ENCODE peak calls at places on chromosome 13, in ten cellular contexts. One of them, this sample, is unnamed.

GRCh38 chr13:101706651-101707050 is 254.2 kb downstream of the ITGBL1 start:
- DNase-seq in Peyer's patch: peak; percentile 50
- DNase-seq in fibroblast of lung: peak; percentile 99
- DNase-seq in heart right ventricle: no peak
- DNase-seq in left ventricle myocardium inferior: no peak
- DNase-seq in mesothelial cell of epicardium: no peak
- DNase-seq in A673: peak; percentile 71
- DNase-seq in WTC11: no peak
- DNase-seq in ascending aorta: no peak
- DNase-seq in HFF-Myc: peak; percentile 79
- DNase-seq in this sample: peak; percentile 99

GRCh38 chr13:110306960-110307696 is at the start of the genes COL4A1 and COL4A2:
- DNase-seq in A673: peak; percentile 83
- DNase-seq in Peyer's patch: peak; percentile 61
- DNase-seq in mesothelial cell of epicardium: peak; percentile 63
- DNase-seq in heart right ventricle: peak; percentile 81
- DNase-seq in left ventricle myocardium inferior: peak; percentile 87
- DNase-seq in HFF-Myc: no peak
- DNase-seq in ascending aorta: peak; percentile 88
- DNase-seq in WTC11: peak; percentile 76
- DNase-seq in fibroblast of lung: peak; percentile 71
- DNase-seq in this sample: peak; percentile 77

GRCh38 chr13:113948034-113948742 is 25.7 kb downstream of the C13orf46 start:
- DNase-seq in Peyer's patch: no peak
- DNase-seq in ascending aorta: no peak
- DNase-seq in WTC11: no peak
- DNase-seq in heart right ventricle: no peak
- DNase-seq in left ventricle myocardium inferior: peak; percentile 8
- DNase-seq in fibroblast of lung: peak; percentile 26
- DNase-seq in HFF-Myc: no peak
- DNase-seq in mesothelial cell of epicardium: no peak
- DNase-seq in A673: peak; percentile 49
- DNase-seq in this sample: no peak

GRCh38 chr13:42994878-42995277 is 2.8 kb upstream of the EPSTI1 start:
- DNase-seq in left ventricle myocardium inferior: no peak
- DNase-seq in heart right ventricle: no peak
- DNase-seq in A673: no peak
- DNase-seq in ascending aorta: no peak
- DNase-seq in WTC11: no peak
- DNase-seq in HFF-Myc: no peak
- DNase-seq in Peyer's patch: no peak
- DNase-seq in fibroblast of lung: no peak
- DNase-seq in mesothelial cell of epicardium: no peak
- DNase-seq in this sample: no peak

GRCh38 chr13:26785845-26786630 is 25.5 kb upstream of the GPR12 start:
- DNase-seq in Peyer's patch: peak; percentile 84
- DNase-seq in left ventricle myocardium inferior: no peak
- DNase-seq in heart right ventricle: peak; percentile 14
- DNase-seq in HFF-Myc: peak; percentile 2
- DNase-seq in fibroblast of lung: no peak
- DNase-seq in mesothelial cell of epicardium: no peak
- DNase-seq in ascending aorta: no peak
- DNase-seq in WTC11: peak; percentile 41
- DNase-seq in A673: peak; percentile 56
- DNase-seq in this sample: no peak

GRCh38 chr13:53201454-53202225 is 173.0 kb downstream of the OLFM4 start:
- DNase-seq in A673: peak; percentile 60
- DNase-seq in fibroblast of lung: no peak
- DNase-seq in Peyer's patch: peak; percentile 42
- DNase-seq in heart right ventricle: no peak
- DNase-seq in mesothelial cell of epicardium: no peak
- DNase-seq in ascending aorta: no peak
- DNase-seq in WTC11: peak; percentile 65
- DNase-seq in HFF-Myc: no peak
- DNase-seq in left ventricle myocardium inferior: peak; percentile 14
- DNase-seq in this sample: no peak

GRCh38 chr13:91576590-91576989 is 178.2 kb downstream of the GPC5 start:
- DNase-seq in A673: no peak
- DNase-seq in WTC11: peak; percentile 50
- DNase-seq in fibroblast of lung: no peak
- DNase-seq in ascending aorta: no peak
- DNase-seq in Peyer's patch: no peak
- DNase-seq in mesothelial cell of epicardium: no peak
- DNase-seq in heart right ventricle: no peak
- DNase-seq in left ventricle myocardium inferior: no peak
- DNase-seq in HFF-Myc: no peak
- DNase-seq in this sample: peak; percentile 5

GRCh38 chr13:113666951-113667701 is at the start of gene GRK1:
- DNase-seq in fibroblast of lung: no peak
- DNase-seq in A673: peak; percentile 42
- DNase-seq in ascending aorta: peak; percentile 47
- DNase-seq in heart right ventricle: no peak
- DNase-seq in Peyer's patch: peak; percentile 43
- DNase-seq in WTC11: peak; percentile 19
- DNase-seq in HFF-Myc: no peak
- DNase-seq in mesothelial cell of epicardium: peak; percentile 14
- DNase-seq in left ventricle myocardium inferior: peak; percentile 8
- DNase-seq in this sample: no peak

GRCh38 chr13:91127995-91128394 is 219.5 kb upstream of the MIR17HG start:
- DNase-seq in Peyer's patch: no peak
- DNase-seq in WTC11: no peak
- DNase-seq in fibroblast of lung: no peak
- DNase-seq in A673: no peak
- DNase-seq in left ventricle myocardium inferior: no peak
- DNase-seq in heart right ventricle: no peak
- DNase-seq in HFF-Myc: no peak
- DNase-seq in mesothelial cell of epicardium: no peak
- DNase-seq in ascending aorta: no peak
- DNase-seq in this sample: no peak

GRCh38 chr13:102799544-102800144 is 725 bp downstream of the BIVM start:
- DNase-seq in mesothelial cell of epicardium: no peak
- DNase-seq in A673: no peak
- DNase-seq in left ventricle myocardium inferior: no peak
- DNase-seq in fibroblast of lung: peak; percentile 30
- DNase-seq in Peyer's patch: no peak
- DNase-seq in ascending aorta: peak; percentile 71
- DNase-seq in HFF-Myc: no peak
- DNase-seq in WTC11: peak; percentile 32
- DNase-seq in heart right ventricle: no peak
- DNase-seq in this sample: peak; percentile 36

GRCh38 chr13:47945738-47946137 is 55.3 kb downstream of the SUCLA2 start:
- DNase-seq in HFF-Myc: no peak
- DNase-seq in mesothelial cell of epicardium: no peak
- DNase-seq in heart right ventricle: no peak
- DNase-seq in fibroblast of lung: peak; percentile 50
- DNase-seq in left ventricle myocardium inferior: no peak
- DNase-seq in WTC11: no peak
- DNase-seq in A673: no peak
- DNase-seq in Peyer's patch: peak; percentile 51
- DNase-seq in ascending aorta: no peak
- DNase-seq in this sample: peak; percentile 70

GRCh38 chr13:114161028-114161556 is 18.0 kb upstream of the CFAP97D2 start:
- DNase-seq in fibroblast of lung: no peak
- DNase-seq in mesothelial cell of epicardium: no peak
- DNase-seq in WTC11: no peak
- DNase-seq in ascending aorta: peak; percentile 46
- DNase-seq in Peyer's patch: no peak
- DNase-seq in A673: no peak
- DNase-seq in heart right ventricle: no peak
- DNase-seq in HFF-Myc: no peak
- DNase-seq in left ventricle myocardium inferior: no peak
- DNase-seq in this sample: no peak

GRCh38 chr13:104315606-104316005 is 1249.4 kb upstream of the SLC10A2 start:
- DNase-seq in Peyer's patch: no peak
- DNase-seq in left ventricle myocardium inferior: no peak
- DNase-seq in mesothelial cell of epicardium: no peak
- DNase-seq in heart right ventricle: no peak
- DNase-seq in fibroblast of lung: peak; percentile 85
- DNase-seq in ascending aorta: no peak
- DNase-seq in A673: no peak
- DNase-seq in WTC11: no peak
- DNase-seq in HFF-Myc: no peak
- DNase-seq in this sample: peak; percentile 68

GRCh38 chr13:46666727-46667456 is 113.9 kb downstream of the LRCH1 start:
- DNase-seq in heart right ventricle: peak; percentile 47
- DNase-seq in fibroblast of lung: no peak
- DNase-seq in ascending aorta: no peak
- DNase-seq in left ventricle myocardium inferior: peak; percentile 36
- DNase-seq in mesothelial cell of epicardium: no peak
- DNase-seq in Peyer's patch: no peak
- DNase-seq in WTC11: peak; percentile 58
- DNase-seq in A673: peak; percentile 98
- DNase-seq in HFF-Myc: no peak
- DNase-seq in this sample: no peak
- TF ChIP-seq CTCF in heart right ventricle: no peak
- TF ChIP-seq CTCF in fibroblast of lung: no peak
- TF ChIP-seq CTCF in ascending aorta: no peak
- TF ChIP-seq CTCF in left ventricle myocardium inferior: peak; percentile 34
- TF ChIP-seq CTCF in mesothelial cell of epicardium: no peak
- TF ChIP-seq CTCF in Peyer's patch: no peak
- TF ChIP-seq CTCF in WTC11: no peak
- TF ChIP-seq CTCF in A673: peak; percentile 49
- TF ChIP-seq CTCF in HFF-Myc: no peak
- TF ChIP-seq CTCF in this sample: no peak

DNA sequence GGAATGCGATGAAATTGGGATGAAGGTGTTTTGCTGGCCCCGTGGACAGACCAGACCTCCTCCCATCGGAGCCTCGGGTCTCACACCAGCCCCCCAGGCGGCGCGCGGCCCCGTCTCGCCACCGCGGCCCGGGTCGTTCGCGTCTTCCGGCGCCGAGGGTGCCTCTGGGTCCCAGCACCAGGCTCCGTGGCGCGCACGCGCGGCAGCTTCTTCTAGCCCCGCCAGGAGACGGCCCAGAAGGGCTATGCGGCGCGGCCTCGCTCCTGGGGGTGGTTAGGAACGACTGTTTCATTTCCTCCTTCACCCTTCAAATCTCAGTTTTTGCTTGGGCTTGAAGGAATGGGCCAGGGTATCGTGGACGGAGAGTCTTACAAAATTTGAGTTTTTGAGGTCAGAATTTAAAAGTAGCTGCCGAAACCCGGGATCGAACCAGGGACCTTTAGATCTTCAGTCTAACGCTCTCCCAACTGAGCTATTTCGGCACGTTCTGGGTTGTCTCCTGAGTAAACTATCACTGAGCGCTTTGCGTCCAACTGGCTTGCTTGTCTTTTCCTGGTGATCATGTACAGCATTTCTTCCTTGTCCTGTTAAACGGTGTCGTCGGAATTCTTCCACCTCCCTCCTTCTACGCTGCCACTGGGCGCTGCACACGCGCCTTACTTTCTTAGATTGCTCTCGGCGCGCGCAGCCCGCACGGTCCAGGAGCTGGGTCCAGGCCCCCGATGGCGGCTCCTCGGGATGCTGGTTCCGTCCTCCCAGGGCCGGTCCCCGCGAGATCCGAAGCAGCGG is 46.5 kb downstream of the TGDS start:
- DNase-seq in A673: peak; percentile 98
- DNase-seq in mesothelial cell of epicardium: peak; percentile 82
- DNase-seq in left ventricle myocardium inferior: peak; percentile 91
- DNase-seq in WTC11: peak; percentile 88
- DNase-seq in heart right ventricle: peak; percentile 93
- DNase-seq in HFF-Myc: peak; percentile 91
- DNase-seq in fibroblast of lung: peak; percentile 98
- DNase-seq in Peyer's patch: peak; percentile 96
- DNase-seq in ascending aorta: peak; percentile 96
- DNase-seq in this sample: peak; percentile 86
- TF ChIP-seq CTCF in A673: no peak
- TF ChIP-seq CTCF in mesothelial cell of epicardium: no peak
- TF ChIP-seq CTCF in left ventricle myocardium inferior: peak; percentile 26
- TF ChIP-seq CTCF in WTC11: no peak
- TF ChIP-seq CTCF in heart right ventricle: no peak
- TF ChIP-seq CTCF in HFF-Myc: no peak
- TF ChIP-seq CTCF in fibroblast of lung: no peak
- TF ChIP-seq CTCF in Peyer's patch: peak; percentile 26
- TF ChIP-seq CTCF in ascending aorta: no peak
- TF ChIP-seq CTCF in this sample: no peak

GRCh38 chr13:23871616-23872220 is 17.5 kb downstream of the MIPEP start:
- DNase-seq in HFF-Myc: no peak
- DNase-seq in heart right ventricle: no peak
- DNase-seq in Peyer's patch: no peak
- DNase-seq in mesothelial cell of epicardium: no peak
- DNase-seq in left ventricle myocardium inferior: no peak
- DNase-seq in fibroblast of lung: peak; percentile 76
- DNase-seq in A673: peak; percentile 55
- DNase-seq in WTC11: no peak
- DNase-seq in ascending aorta: no peak
- DNase-seq in this sample: peak; percentile 56

GRCh38 chr13:23866420-23867026 is 22.7 kb downstream of the MIPEP start:
- DNase-seq in fibroblast of lung: peak; percentile 50
- DNase-seq in HFF-Myc: no peak
- DNase-seq in mesothelial cell of epicardium: no peak
- DNase-seq in heart right ventricle: no peak
- DNase-seq in left ventricle myocardium inferior: no peak
- DNase-seq in A673: no peak
- DNase-seq in WTC11: no peak
- DNase-seq in Peyer's patch: no peak
- DNase-seq in ascending aorta: no peak
- DNase-seq in this sample: no peak

GRCh38 chr13:23868521-23868920 is 20.7 kb downstream of the MIPEP start:
- DNase-seq in fibroblast of lung: peak; percentile 92
- DNase-seq in ascending aorta: no peak
- DNase-seq in HFF-Myc: no peak
- DNase-seq in left ventricle myocardium inferior: no peak
- DNase-seq in mesothelial cell of epicardium: no peak
- DNase-seq in heart right ventricle: no peak
- DNase-seq in Peyer's patch: no peak
- DNase-seq in A673: no peak
- DNase-seq in WTC11: no peak
- DNase-seq in this sample: peak; percentile 75

GRCh38 chr13:23867027-23867491 is 22.1 kb downstream of the MIPEP start:
- DNase-seq in Peyer's patch: no peak
- DNase-seq in fibroblast of lung: peak; percentile 59
- DNase-seq in HFF-Myc: no peak
- DNase-seq in left ventricle myocardium inferior: no peak
- DNase-seq in heart right ventricle: no peak
- DNase-seq in ascending aorta: no peak
- DNase-seq in A673: no peak
- DNase-seq in mesothelial cell of epicardium: no peak
- DNase-seq in WTC11: no peak
- DNase-seq in this sample: peak; percentile 6

GRCh38 chr13:23870356-23871146 is 18.6 kb downstream of the MIPEP start:
- DNase-seq in A673: no peak
- DNase-seq in mesothelial cell of epicardium: no peak
- DNase-seq in fibroblast of lung: peak; percentile 17
- DNase-seq in ascending aorta: no peak
- DNase-seq in WTC11: no peak
- DNase-seq in left ventricle myocardium inferior: no peak
- DNase-seq in Peyer's patch: no peak
- DNase-seq in heart right ventricle: no peak
- DNase-seq in HFF-Myc: no peak
- DNase-seq in this sample: no peak
- TF ChIP-seq CTCF in A673: no peak
- TF ChIP-seq CTCF in mesothelial cell of epicardium: no peak
- TF ChIP-seq CTCF in fibroblast of lung: no peak
- TF ChIP-seq CTCF in ascending aorta: no peak
- TF ChIP-seq CTCF in WTC11: no peak
- TF ChIP-seq CTCF in left ventricle myocardium inferior: no peak
- TF ChIP-seq CTCF in Peyer's patch: no peak
- TF ChIP-seq CTCF in heart right ventricle: no peak
- TF ChIP-seq CTCF in HFF-Myc: no peak
- TF ChIP-seq CTCF in this sample: no peak

GRCh38 chr13:62278271-62278670 is 862.6 kb upstream of the PCDH20 start:
- DNase-seq in Peyer's patch: no peak
- DNase-seq in fibroblast of lung: no peak
- DNase-seq in HFF-Myc: no peak
- DNase-seq in WTC11: no peak
- DNase-seq in left ventricle myocardium inferior: no peak
- DNase-seq in A673: no peak
- DNase-seq in ascending aorta: no peak
- DNase-seq in mesothelial cell of epicardium: no peak
- DNase-seq in heart right ventricle: no peak
- DNase-seq in this sample: no peak
- TF ChIP-seq CTCF in Peyer's patch: no peak
- TF ChIP-seq CTCF in fibroblast of lung: no peak
- TF ChIP-seq CTCF in HFF-Myc: no peak
- TF ChIP-seq CTCF in WTC11: no peak
- TF ChIP-seq CTCF in left ventricle myocardium inferior: no peak
- TF ChIP-seq CTCF in A673: no peak
- TF ChIP-seq CTCF in ascending aorta: no peak
- TF ChIP-seq CTCF in mesothelial cell of epicardium: peak; percentile 29
- TF ChIP-seq CTCF in heart right ventricle: no peak
- TF ChIP-seq CTCF in this sample: no peak

This sample was measured in MCF 10A.